ENCODE peak calls at places on chromosomes 3 and 15, in eight cellular contexts. One of them, this sample, is unnamed.

GRCh38 chr3:187040637-187041361 is 98.5 kb downstream of the RPL39L start:
- DNase-seq in fibroblast of the aortic adventitia: peak
- DNase-seq in HL-60: no peak
- DNase-seq in OCI-LY7: no peak
- DNase-seq in IMR-90: peak
- DNase-seq in MCF 10A: peak
- DNase-seq in neural crest cell: no peak
- DNase-seq in AG09319: no peak
- DNase-seq in this sample: no peak

GRCh38 chr15:45702041-45702440 is 67.2 kb downstream of the SQOR start:
- DNase-seq in IMR-90: no peak
- DNase-seq in MCF 10A: peak
- DNase-seq in OCI-LY7: no peak
- DNase-seq in AG09319: no peak
- DNase-seq in neural crest cell: no peak
- DNase-seq in HL-60: no peak
- DNase-seq in fibroblast of the aortic adventitia: no peak
- DNase-seq in this sample: no peak

GRCh38 chr15:31554261-31554660 is 227.6 kb downstream of the KLF13 start:
- DNase-seq in neural crest cell: no peak
- DNase-seq in HL-60: no peak
- DNase-seq in MCF 10A: peak
- DNase-seq in IMR-90: peak
- DNase-seq in fibroblast of the aortic adventitia: peak
- DNase-seq in AG09319: peak
- DNase-seq in OCI-LY7: no peak
- DNase-seq in this sample: no peak

GRCh38 chr3:55416381-55416821 is 70.7 kb downstream of the WNT5A start:
- DNase-seq in OCI-LY7: no peak
- DNase-seq in AG09319: peak
- DNase-seq in IMR-90: peak
- DNase-seq in HL-60: no peak
- DNase-seq in fibroblast of the aortic adventitia: peak
- DNase-seq in MCF 10A: peak
- DNase-seq in neural crest cell: no peak
- DNase-seq in this sample: no peak

GRCh38 chr3:190728574-190729246 is 133.8 kb downstream of the GMNC start:
- DNase-seq in AG09319: no peak
- DNase-seq in IMR-90: no peak
- DNase-seq in HL-60: peak
- DNase-seq in fibroblast of the aortic adventitia: no peak
- DNase-seq in OCI-LY7: no peak
- DNase-seq in neural crest cell: no peak
- DNase-seq in MCF 10A: peak
- DNase-seq in this sample: no peak

GRCh38 chr3:30970183-30970582 is 75.7 kb upstream of the GADL1 start:
- DNase-seq in neural crest cell: no peak
- DNase-seq in OCI-LY7: peak
- DNase-seq in HL-60: no peak
- DNase-seq in fibroblast of the aortic adventitia: peak
- DNase-seq in AG09319: no peak
- DNase-seq in MCF 10A: peak
- DNase-seq in IMR-90: no peak
- DNase-seq in this sample: no peak

GRCh38 chr3:126807795-126808194 is 103.8 kb downstream of the CHCHD6 start:
- DNase-seq in MCF 10A: peak
- DNase-seq in IMR-90: peak
- DNase-seq in neural crest cell: no peak
- DNase-seq in HL-60: no peak
- DNase-seq in fibroblast of the aortic adventitia: no peak
- DNase-seq in AG09319: no peak
- DNase-seq in OCI-LY7: no peak
- DNase-seq in this sample: no peak

GRCh38 chr3:16064660-16065414 is 109.6 kb upstream of the GALNT15 start:
- DNase-seq in AG09319: peak
- DNase-seq in HL-60: no peak
- DNase-seq in fibroblast of the aortic adventitia: peak
- DNase-seq in MCF 10A: peak
- DNase-seq in IMR-90: peak
- DNase-seq in neural crest cell: no peak
- DNase-seq in OCI-LY7: no peak
- DNase-seq in this sample: no peak

GRCh38 chr3:127671523-127672428 is 976 bp upstream of the ABTB1 start:
- DNase-seq in IMR-90: no peak
- DNase-seq in neural crest cell: no peak
- DNase-seq in MCF 10A: no peak
- DNase-seq in AG09319: no peak
- DNase-seq in OCI-LY7: peak
- DNase-seq in HL-60: no peak
- DNase-seq in fibroblast of the aortic adventitia: no peak
- DNase-seq in this sample: peak

GRCh38 chr3:18351069-18351628 is 74.0 kb downstream of the SATB1 start:
- DNase-seq in MCF 10A: no peak
- DNase-seq in AG09319: no peak
- DNase-seq in OCI-LY7: no peak
- DNase-seq in HL-60: no peak
- DNase-seq in neural crest cell: no peak
- DNase-seq in IMR-90: no peak
- DNase-seq in fibroblast of the aortic adventitia: no peak
- DNase-seq in this sample: no peak

GRCh38 chr3:143314291-143315093 is 194.9 kb downstream of the CHST2 start:
- DNase-seq in HL-60: no peak
- DNase-seq in MCF 10A: no peak
- DNase-seq in OCI-LY7: no peak
- DNase-seq in IMR-90: no peak
- DNase-seq in fibroblast of the aortic adventitia: peak
- DNase-seq in neural crest cell: no peak
- DNase-seq in AG09319: peak
- DNase-seq in this sample: no peak

GRCh38 chr3:22377421-22377820 is 626.4 kb upstream of the ZNF385D start:
- DNase-seq in OCI-LY7: no peak
- DNase-seq in HL-60: no peak
- DNase-seq in IMR-90: no peak
- DNase-seq in MCF 10A: peak
- DNase-seq in neural crest cell: no peak
- DNase-seq in fibroblast of the aortic adventitia: peak
- DNase-seq in AG09319: no peak
- DNase-seq in this sample: no peak

GRCh38 chr3:123679712-123680386 is 95.0 kb upstream of the HACD2 start:
- DNase-seq in IMR-90: no peak
- DNase-seq in AG09319: no peak
- DNase-seq in HL-60: no peak
- DNase-seq in OCI-LY7: no peak
- DNase-seq in neural crest cell: no peak
- DNase-seq in fibroblast of the aortic adventitia: no peak
- DNase-seq in MCF 10A: no peak
- DNase-seq in this sample: no peak
- TF ChIP-seq CTCF in IMR-90: no peak
- TF ChIP-seq CTCF in AG09319: no peak
- TF ChIP-seq CTCF in HL-60: no peak
- TF ChIP-seq CTCF in OCI-LY7: no peak
- TF ChIP-seq CTCF in neural crest cell: no peak
- TF ChIP-seq CTCF in fibroblast of the aortic adventitia: no peak
- TF ChIP-seq CTCF in MCF 10A: no peak
- TF ChIP-seq CTCF in this sample: no peak

DNA sequence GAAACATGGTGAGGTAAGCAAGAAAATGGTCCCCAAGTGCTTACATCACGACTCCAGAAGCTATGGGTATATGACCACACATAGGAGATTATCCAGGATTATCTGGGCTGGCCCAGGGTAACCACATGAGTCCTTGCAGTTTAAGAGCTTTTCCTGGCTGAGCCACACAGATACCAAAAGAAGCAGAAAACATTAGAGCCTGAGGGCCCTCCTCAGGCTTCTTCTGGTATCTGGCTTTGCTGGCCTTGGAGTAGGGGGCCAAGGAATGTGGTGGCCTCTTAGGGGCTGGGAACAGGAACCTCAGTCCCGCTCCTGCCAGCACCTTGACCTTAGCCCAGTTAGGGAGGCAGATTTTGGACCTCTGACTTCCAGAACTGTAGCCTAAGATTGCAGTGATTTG is 259.1 kb downstream of the KCNMB2 start:
- DNase-seq in HL-60: no peak
- DNase-seq in IMR-90: no peak
- DNase-seq in AG09319: no peak
- DNase-seq in neural crest cell: no peak
- DNase-seq in fibroblast of the aortic adventitia: no peak
- DNase-seq in MCF 10A: no peak
- DNase-seq in OCI-LY7: no peak
- DNase-seq in this sample: no peak
- TF ChIP-seq CTCF in HL-60: no peak
- TF ChIP-seq CTCF in IMR-90: no peak
- TF ChIP-seq CTCF in AG09319: no peak
- TF ChIP-seq CTCF in neural crest cell: no peak
- TF ChIP-seq CTCF in fibroblast of the aortic adventitia: no peak
- TF ChIP-seq CTCF in MCF 10A: no peak
- TF ChIP-seq CTCF in OCI-LY7: no peak
- TF ChIP-seq CTCF in this sample: no peak

GRCh38 chr15:43440721-43441281 is 52.2 kb downstream of the TP53BP1 start:
- DNase-seq in fibroblast of the aortic adventitia: peak
- DNase-seq in AG09319: peak
- DNase-seq in MCF 10A: peak
- DNase-seq in OCI-LY7: peak
- DNase-seq in neural crest cell: no peak
- DNase-seq in IMR-90: peak
- DNase-seq in HL-60: peak
- DNase-seq in this sample: no peak
- TF ChIP-seq CTCF in fibroblast of the aortic adventitia: peak
- TF ChIP-seq CTCF in AG09319: peak
- TF ChIP-seq CTCF in MCF 10A: peak
- TF ChIP-seq CTCF in OCI-LY7: peak
- TF ChIP-seq CTCF in neural crest cell: peak
- TF ChIP-seq CTCF in IMR-90: peak
- TF ChIP-seq CTCF in HL-60: peak
- TF ChIP-seq CTCF in this sample: no peak

GRCh38 chr3:159763466-159764210 is 225.0 kb upstream of the IL12A start:
- DNase-seq in MCF 10A: peak
- DNase-seq in fibroblast of the aortic adventitia: peak
- DNase-seq in neural crest cell: peak
- DNase-seq in AG09319: peak
- DNase-seq in IMR-90: peak
- DNase-seq in HL-60: no peak
- DNase-seq in OCI-LY7: no peak
- DNase-seq in this sample: peak
- TF ChIP-seq CTCF in MCF 10A: no peak
- TF ChIP-seq CTCF in fibroblast of the aortic adventitia: peak
- TF ChIP-seq CTCF in neural crest cell: peak
- TF ChIP-seq CTCF in AG09319: no peak
- TF ChIP-seq CTCF in IMR-90: no peak
- TF ChIP-seq CTCF in HL-60: no peak
- TF ChIP-seq CTCF in OCI-LY7: no peak
- TF ChIP-seq CTCF in this sample: peak

DNA sequence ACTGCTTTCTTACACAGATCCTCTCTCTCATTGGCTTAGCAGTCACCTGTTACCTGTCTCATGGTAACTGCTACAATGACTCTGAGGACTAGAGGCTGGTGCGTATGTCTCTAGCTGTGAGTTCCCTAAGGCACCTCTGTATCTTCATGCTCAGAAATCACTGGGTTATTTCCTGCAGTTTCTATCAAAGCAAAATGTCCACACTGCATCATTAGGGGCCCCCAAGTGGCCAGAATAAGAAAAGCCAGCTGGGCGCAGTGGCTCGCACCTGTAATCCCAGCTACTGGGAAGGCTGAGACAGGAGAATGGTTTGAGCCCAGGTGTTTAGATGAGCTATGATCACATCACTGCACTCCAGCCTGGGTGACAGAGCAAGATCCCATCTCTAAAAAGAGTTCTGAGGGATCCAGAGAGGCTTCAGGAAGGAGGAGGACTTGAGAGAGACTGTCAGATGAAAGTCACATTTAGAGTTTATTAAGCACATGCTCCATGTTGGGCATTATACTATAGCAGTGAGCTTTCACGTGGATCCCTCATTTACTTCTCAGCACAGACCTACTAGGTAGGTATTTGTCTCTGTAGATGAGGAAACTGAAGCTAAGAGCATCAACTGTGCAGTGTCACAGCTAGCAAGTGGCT is 2.3 kb upstream of the VPS18 start:
- DNase-seq in IMR-90: peak
- DNase-seq in neural crest cell: no peak
- DNase-seq in HL-60: no peak
- DNase-seq in fibroblast of the aortic adventitia: peak
- DNase-seq in AG09319: no peak
- DNase-seq in MCF 10A: peak
- DNase-seq in OCI-LY7: peak
- DNase-seq in this sample: peak
- TF ChIP-seq CTCF in IMR-90: peak
- TF ChIP-seq CTCF in neural crest cell: peak
- TF ChIP-seq CTCF in HL-60: peak
- TF ChIP-seq CTCF in fibroblast of the aortic adventitia: peak
- TF ChIP-seq CTCF in AG09319: peak
- TF ChIP-seq CTCF in MCF 10A: peak
- TF ChIP-seq CTCF in OCI-LY7: peak
- TF ChIP-seq CTCF in this sample: peak

GRCh38 chr3:47002490-47003410 is 23.3 kb downstream of the NBEAL2 start:
- DNase-seq in fibroblast of the aortic adventitia: no peak
- DNase-seq in AG09319: no peak
- DNase-seq in neural crest cell: no peak
- DNase-seq in HL-60: no peak
- DNase-seq in MCF 10A: no peak
- DNase-seq in IMR-90: no peak
- DNase-seq in OCI-LY7: no peak
- DNase-seq in this sample: no peak
- TF ChIP-seq CTCF in fibroblast of the aortic adventitia: no peak
- TF ChIP-seq CTCF in AG09319: no peak
- TF ChIP-seq CTCF in neural crest cell: no peak
- TF ChIP-seq CTCF in HL-60: no peak
- TF ChIP-seq CTCF in MCF 10A: no peak
- TF ChIP-seq CTCF in IMR-90: no peak
- TF ChIP-seq CTCF in OCI-LY7: peak
- TF ChIP-seq CTCF in this sample: no peak